ENCODE peak calls at places on chromosomes 11 and 22, in eight cellular contexts. M is effector memory CD4-positive, alpha-beta T cell; U is activated T-cell treated with anti-CD3 and anti-CD28 coated beads, Interleukin-2, amount 50 U/mL, for 4 hours; V is nucleus accumbens; Y is Calu3; T is activated CD4-positive, alpha-beta memory T cell treated with anti-CD3 and anti-CD28 coated beads for 36 hours; K is AG04449; F is LoVo. E is an unnamed sample.

GRCh38 chr11:64357904-64358535 is 942 bp upstream of the RPS6KA4 start:
- DNase-seq in U (peak), M (no peak), T (peak), V (no peak), K (no peak), F (peak), Y (peak), E (no peak)

GRCh38 chr11:59429924-59430516 is 3.8 kb upstream of the OR5A2 start:
- DNase-seq in V (no peak), U (peak), T (no peak), M (peak), F (peak), K (no peak), Y (peak), E (peak)

GRCh38 chr22:36079041-36079440 is 50.4 kb upstream of the RBFOX2 start:
- DNase-seq in V (no peak), U (no peak), M (no peak), F (no peak), Y (no peak), K (no peak), T (no peak), E (no peak)

GRCh38 chr11:74288161-74288560 is 23.3 kb downstream of the P4HA3 start:
- DNase-seq in V (no peak), U (no peak), Y (peak), T (peak), M (no peak), F (no peak), K (peak), E (no peak)

GRCh38 chr11:80146231-80146630 is 705.4 kb upstream of the TENM4 start:
- DNase-seq in V (no peak), K (no peak), T (no peak), M (no peak), Y (no peak), U (no peak), F (peak), E (no peak)

GRCh38 chr22:41048791-41049717 is 43.3 kb upstream of the EP300 start:
- DNase-seq in U (no peak), F (no peak), K (no peak), M (no peak), Y (peak), T (no peak), V (no peak), E (peak)

GRCh38 chr11:62669420-62670161 is 1.9 kb upstream of the UQCC3 start:
- DNase-seq in T (no peak), K (no peak), V (no peak), F (no peak), U (no peak), Y (no peak), M (no peak), E (peak)

GRCh38 chr11:46504817-46505613 is 88.8 kb downstream of the AMBRA1 start:
- DNase-seq in F (no peak), Y (no peak), U (no peak), M (no peak), T (no peak), V (no peak), K (peak), E (no peak)

GRCh38 chr11:115117931-115118479 is 386.2 kb downstream of the CADM1 start:
- DNase-seq in U (no peak), K (no peak), Y (no peak), M (no peak), T (no peak), F (no peak), V (no peak), E (no peak)

GRCh38 chr22:48279465-48279765 is 1517.0 kb downstream of the TBC1D22A start:
- DNase-seq in K (no peak), U (no peak), M (no peak), Y (no peak), V (no peak), T (no peak), F (no peak), E (no peak)

GRCh38 chr11:28107331-28107725 is 628 bp downstream of the KIF18A start:
- DNase-seq in M (no peak), V (no peak), U (no peak), T (peak), F (peak), Y (no peak), K (no peak), E (peak)

GRCh38 chr11:2137202-2138071 is 1.8 kb downstream of the IGF2 start:
- DNase-seq in F (peak), T (no peak), V (no peak), U (no peak), K (no peak), M (no peak), Y (peak), E (peak)

GRCh38 chr11:64086263-64086938 is 50.7 kb downstream of the FLRT1 start:
- DNase-seq in U (no peak), K (no peak), F (no peak), T (no peak), Y (no peak), V (no peak), M (no peak), E (no peak)

GRCh38 chr22:19376971-19377370 is 54.6 kb downstream of the HIRA start:
- DNase-seq in U (no peak), V (no peak), T (no peak), F (no peak), K (no peak), Y (no peak), M (no peak), E (no peak)

GRCh38 chr11:65266210-65266609 is 4.4 kb downstream of the POLA2 start:
- DNase-seq in U (no peak), Y (no peak), T (no peak), K (no peak), F (no peak), V (no peak), M (no peak), E (no peak)

GRCh38 chr11:71425851-71426250 is 22.3 kb downstream of the DHCR7 start:
- DNase-seq in Y (no peak), K (no peak), U (no peak), M (no peak), T (peak), F (peak), V (no peak), E (no peak)

GRCh38 chr11:100855466-100856067 is 168.5 kb downstream of the ARHGAP42 start:
- DNase-seq in Y (no peak), M (no peak), F (peak), U (no peak), K (no peak), V (no peak), T (no peak), E (peak)

GRCh38 chr11:69186316-69187266 is 30.9 kb downstream of the SMIM38 start:
- DNase-seq in T (no peak), F (no peak), V (no peak), K (no peak), U (no peak), Y (no peak), M (no peak), E (no peak)